ENCODE peak calls at places on chromosomes 6 and 20, in four cellular contexts. T, D, B and K are unnamed samples. For H3K79me2, the result is how much of the 10 kb centered on the place peaks cover.

GRCh38 chr6:167996424-167997199 is 859 bp upstream of the KIF25 start:
- DNase-seq in T (no peak), D (peak), B (no peak), K (peak)

GRCh38 chr20:3798908-3799248 is 2.8 kb downstream of the CDC25B start:
- DNase-seq in T (no peak), D (no peak), B (no peak), K (no peak)

GRCh38 chr6:145318952-145319351 is 416.4 kb downstream of the EPM2A start:
- DNase-seq in T (no peak), D (no peak), B (peak), K (no peak)

GRCh38 chr6:108896111-108896661 is 48.0 kb downstream of the ARMC2 start:
- DNase-seq in T (no peak), D (no peak), B (no peak), K (no peak)

GRCh38 chr6:129575378-129576118 is 134.4 kb downstream of the ARHGAP18 start:
- DNase-seq in T (no peak), D (no peak), B (peak), K (peak)

GRCh38 chr20:49496526-49497216 is 14.2 kb upstream of the KCNB1 start:
- DNase-seq in T (no peak), D (no peak), B (no peak), K (no peak)

GRCh38 chr20:44683263-44684046 is 31.7 kb upstream of the CCN5 start:
- DNase-seq in T (peak), D (peak), B (peak), K (peak)

GRCh38 chr6:119186490-119186889 is 108.0 kb upstream of the FAM184A start:
- DNase-seq in T (no peak), D (no peak), B (no peak), K (no peak)

GRCh38 chr6:125858427-125859320 is 67.9 kb downstream of the NCOA7 start:
- DNase-seq in T (no peak), D (peak), B (peak), K (peak)

GRCh38 chr20:6637160-6637579 is 130.3 kb upstream of the BMP2 start:
- DNase-seq in T (no peak), D (no peak), B (no peak), K (no peak)

GRCh38 chr6:14921170-14921569 is 324.7 kb upstream of the JARID2 start:
- DNase-seq in T (no peak), D (no peak), B (no peak), K (no peak)

GRCh38 chr6:95249176-95249575 is 328.2 kb upstream of the MANEA start:
- DNase-seq in T (no peak), D (no peak), B (no peak), K (no peak)

GRCh38 chr6:161068296-161068695 is 76.7 kb downstream of the MAP3K4 start:
- DNase-seq in T (no peak), D (no peak), B (no peak), K (peak)

GRCh38 chr6:30002871-30003270 is 58.2 kb upstream of the POLR1H start:
- DNase-seq in T (no peak), D (no peak), B (no peak), K (no peak)

GRCh38 chr6:90885611-90886056 is 298.8 kb upstream of the MAP3K7 start:
- DNase-seq in T (no peak), D (no peak), B (no peak), K (no peak)

GRCh38 chr6:43992783-43993505 is 134.3 kb downstream of the MRPL14 start:
- DNase-seq in T (no peak), D (no peak), B (no peak), K (no peak)

GRCh38 chr6:53322188-53323029 is 26.3 kb downstream of the ELOVL5 start:
- DNase-seq in T (no peak), D (no peak), B (no peak), K (no peak)

GRCh38 chr6:28982476-28983266 is 22.4 kb downstream of the ZNF311 start:
- DNase-seq in T (peak), D (no peak), B (peak), K (peak)

GRCh38 chr6:32293695-32294094 is 69.8 kb upstream of the NOTCH4 start:
- DNase-seq in T (no peak), D (no peak), B (no peak), K (no peak)

GRCh38 chr6:16669227-16669626 is 92.0 kb downstream of the ATXN1 start:
- DNase-seq in T (no peak), D (no peak), B (peak), K (no peak)

GRCh38 chr6:35178932-35179832 is 34.6 kb upstream of the SCUBE3 start:
- DNase-seq in T (peak), D (no peak), B (no peak), K (no peak)

GRCh38 chr6:113394724-113395123 is 462.4 kb upstream of the MARCKS start:
- DNase-seq in T (no peak), D (no peak), B (no peak), K (no peak)

GRCh38 chr20:42483694-42484303 is 705.9 kb downstream of the PTPRT start:
- DNase-seq in T (no peak), D (peak), B (peak), K (peak)

GRCh38 chr20:6466065-6466810 is 301.2 kb upstream of the BMP2 start:
- DNase-seq in T (no peak), D (no peak), B (peak), K (no peak)

GRCh38 chr6:49551866-49552129 is 1.3 kb downstream of the C6orf141 start:
- DNase-seq in T (no peak), D (no peak), B (no peak), K (no peak)

DNA sequence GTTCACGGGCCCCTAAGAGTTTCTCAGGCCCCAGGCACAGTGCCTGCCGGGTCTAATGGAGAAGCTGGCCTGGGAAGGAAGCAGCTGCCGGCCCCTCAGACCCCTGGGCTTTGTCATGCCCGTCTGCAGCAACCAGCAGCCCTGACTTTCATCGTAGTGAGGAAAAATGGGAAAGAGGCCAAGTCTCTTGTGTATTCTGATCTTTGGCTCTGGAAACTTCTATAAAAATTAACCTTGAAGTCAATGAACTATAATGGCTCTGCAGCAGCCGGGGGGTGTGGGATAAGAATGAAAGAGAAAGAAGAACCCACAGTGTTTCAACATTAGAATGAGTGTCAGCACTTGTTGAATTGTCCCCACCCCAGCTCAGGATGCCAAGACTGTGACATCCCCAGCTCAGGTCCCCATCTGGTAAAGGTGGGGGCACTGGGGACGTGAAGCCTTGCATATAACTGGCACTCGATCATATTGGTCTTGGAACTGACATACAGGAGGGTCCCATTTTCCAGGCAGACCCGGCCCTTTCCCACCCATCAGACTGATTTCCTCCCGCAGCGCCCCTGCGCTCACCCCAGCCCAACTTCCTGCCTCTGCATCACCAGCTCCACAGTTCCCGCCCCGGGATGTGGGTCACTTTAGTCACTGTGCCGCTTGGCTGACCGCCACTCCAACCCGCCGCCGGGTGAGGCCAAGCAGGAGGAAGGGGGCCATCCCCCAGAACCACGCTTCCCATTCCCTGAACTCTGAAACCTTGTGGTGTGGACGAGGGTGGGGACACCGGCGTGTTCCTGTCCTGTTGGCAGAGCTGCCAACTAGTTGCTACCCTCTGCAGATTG is 12.7 kb downstream of the TGM2 start:
- DNase-seq in T (peak), D (no peak), B (peak), K (peak)
- H3K79me2 ChIP-seq in T (under half), D (under half), B (under half), K (under half)

DNA sequence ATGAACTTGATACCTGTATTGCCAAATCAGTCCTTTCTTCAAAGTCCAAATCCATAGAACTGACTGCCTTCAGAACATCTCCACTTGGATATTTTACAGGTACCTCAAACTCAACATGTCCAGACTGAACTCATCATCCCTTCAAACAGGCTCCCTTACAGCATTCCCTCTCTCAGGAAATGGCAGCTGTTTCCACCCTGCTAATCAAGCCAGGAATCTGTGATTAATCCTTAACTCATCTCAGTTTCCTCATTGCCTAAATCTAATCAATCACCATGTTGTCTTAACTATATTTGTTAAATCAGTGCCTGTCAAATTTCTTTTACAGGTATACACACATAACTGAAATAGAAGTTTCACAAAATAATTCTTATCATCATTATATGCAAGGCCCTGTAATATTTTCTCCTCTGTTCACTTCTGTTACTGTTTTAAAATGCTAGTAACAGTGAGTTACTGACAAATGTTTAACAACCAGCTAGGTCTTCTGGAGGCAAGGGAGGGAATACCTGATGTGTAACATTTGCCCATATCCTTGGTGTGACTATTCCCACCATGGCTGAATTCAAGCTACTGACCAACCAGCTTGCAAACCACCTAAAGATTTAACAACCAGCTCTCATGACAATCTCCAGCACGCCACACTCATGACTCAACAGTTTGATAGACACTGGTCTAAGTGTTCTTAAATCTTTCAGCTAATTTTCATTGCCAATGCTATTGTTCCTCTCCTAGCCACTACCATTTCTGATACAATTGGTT is 124.9 kb downstream of the ADAT2 start:
- DNase-seq in T (no peak), D (no peak), B (no peak), K (no peak)
- TF ChIP-seq TCF12 in T (no peak), D (no peak), B (no peak), K (peak)

GRCh38 chr20:25325997-25326396 is 64.6 kb downstream of the ABHD12 start:
- DNase-seq in T (no peak), D (peak), B (no peak), K (no peak)

GRCh38 chr20:25323486-25324246 is 67.0 kb downstream of the ABHD12 start:
- DNase-seq in T (no peak), D (peak), B (no peak), K (no peak)

GRCh38 chr20:25325073-25325472 is 65.6 kb downstream of the ABHD12 start:
- DNase-seq in T (no peak), D (peak), B (no peak), K (no peak)

GRCh38 chr20:25321991-25322390 is 68.6 kb downstream of the ABHD12 start:
- DNase-seq in T (no peak), D (no peak), B (no peak), K (no peak)

GRCh38 chr20:25324412-25324811 is 66.2 kb downstream of the ABHD12 start:
- DNase-seq in T (no peak), D (peak), B (no peak), K (no peak)
- H3K79me2 ChIP-seq in T (under half), D (under half), B (under half), K (under half)

DNA sequence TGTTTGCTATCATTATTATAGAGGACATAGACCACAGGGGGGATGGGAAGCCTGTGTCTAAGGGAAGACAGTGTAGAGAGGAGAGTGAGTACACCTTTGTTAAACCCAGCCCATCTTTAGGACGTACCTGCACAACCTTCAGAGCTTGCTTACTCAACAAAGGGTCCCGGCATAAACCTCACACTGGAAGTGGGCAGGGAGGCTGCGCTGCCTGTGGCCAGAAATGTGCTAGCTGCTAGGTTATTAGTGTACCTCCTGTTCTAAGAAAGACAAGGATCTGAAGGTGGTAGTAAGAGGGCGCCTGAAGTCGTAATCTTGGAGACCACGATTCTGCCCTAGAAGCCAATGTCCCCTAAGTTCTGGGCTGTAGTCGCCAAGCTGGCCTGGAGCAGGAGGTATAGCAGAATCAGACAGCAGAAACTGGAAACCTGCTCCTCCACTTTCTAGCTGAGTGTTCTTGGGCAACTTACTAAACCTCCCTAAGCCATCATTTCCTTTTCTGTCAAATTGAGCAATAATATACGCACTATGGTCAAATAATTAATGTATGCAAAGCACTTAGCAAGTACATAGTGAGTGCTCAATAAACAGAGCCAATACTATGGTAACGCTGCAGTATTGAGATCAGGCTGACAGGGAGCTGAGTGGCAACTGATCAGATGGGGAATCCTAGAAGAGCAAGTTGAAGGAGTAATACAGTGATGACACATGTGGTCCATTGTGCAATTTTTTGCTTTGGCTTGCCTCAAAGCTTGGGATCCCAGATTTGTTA is 16.8 kb upstream of the AKIRIN2 start:
- DNase-seq in T (no peak), D (peak), B (no peak), K (no peak)
- TF ChIP-seq TCF12 in T (no peak), D (no peak), B (no peak), K (no peak)

DNA sequence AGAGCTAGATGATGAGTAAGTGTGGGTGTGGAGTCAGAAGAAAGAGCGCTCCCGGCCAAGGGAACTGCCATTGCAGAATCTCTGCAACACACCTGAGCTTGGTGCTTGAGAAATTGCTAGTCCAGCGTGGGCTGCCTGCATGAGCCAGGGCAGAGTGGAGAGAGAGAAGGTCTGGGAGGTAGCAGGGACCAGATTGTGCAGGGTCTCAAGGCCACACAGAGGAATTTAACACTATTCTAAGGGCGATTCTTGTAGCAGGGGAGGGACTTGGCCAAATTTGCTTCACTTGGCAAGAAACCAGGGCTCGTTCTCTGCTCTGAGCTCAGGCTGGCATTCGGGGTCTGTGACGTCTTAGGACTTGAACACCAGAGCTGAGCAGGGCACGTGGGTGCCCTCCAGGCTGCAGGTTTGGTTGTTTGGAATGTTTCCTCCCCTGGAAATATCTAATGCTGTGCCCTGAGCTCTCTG is 53.5 kb downstream of the BCAS4 start:
- DNase-seq in T (no peak), D (no peak), B (no peak), K (no peak)
- H3K79me2 ChIP-seq in T (under half), D (under half), B (under half), K (under half)

DNA sequence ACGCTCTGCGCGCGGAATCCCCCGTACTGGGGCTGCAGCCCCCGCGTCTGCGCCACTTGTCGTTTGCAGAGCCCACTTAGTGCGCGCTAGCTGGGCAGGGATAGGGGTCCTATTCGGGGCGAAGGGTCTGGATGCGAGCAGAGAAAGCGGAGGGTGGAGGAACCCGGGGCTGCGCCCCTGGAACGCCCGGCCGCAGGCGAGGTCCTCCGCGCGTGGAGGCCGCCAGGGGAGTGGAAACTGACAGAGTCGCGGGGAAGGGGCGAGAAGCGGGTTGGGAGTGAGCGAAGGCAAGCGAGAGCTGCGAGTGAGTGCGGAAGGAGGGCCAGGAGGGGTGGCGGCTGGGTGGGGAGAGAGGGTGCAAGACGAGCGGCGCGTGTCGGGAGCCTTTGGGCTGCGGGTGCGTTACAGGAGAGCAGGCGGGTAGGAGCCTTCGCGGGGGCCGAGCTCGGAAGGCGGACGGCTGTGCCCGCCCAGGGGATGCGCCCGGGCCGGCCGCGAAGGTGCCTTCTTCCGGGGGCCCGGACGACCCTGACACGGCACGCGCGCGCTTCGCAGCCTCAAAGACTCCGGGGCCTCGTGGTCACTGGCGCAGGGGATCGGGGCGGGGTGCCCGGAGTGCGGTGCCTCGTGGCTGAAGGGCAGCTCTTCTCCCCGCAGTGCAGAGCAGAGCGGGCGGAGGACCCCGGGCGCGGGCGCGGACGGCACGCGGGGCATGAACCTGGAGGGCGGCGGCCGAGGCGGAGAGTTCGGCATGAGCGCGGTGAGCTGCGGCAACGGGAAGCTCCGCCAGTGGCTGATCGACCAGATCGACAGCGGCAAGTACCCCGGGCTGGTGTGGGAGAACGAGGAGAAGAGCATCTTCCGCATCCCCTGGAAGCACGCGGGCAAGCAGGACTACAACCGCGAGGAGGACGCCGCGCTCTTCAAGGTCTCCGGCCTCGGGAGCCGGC is 1.2 kb downstream of the IRF4 start:
- DNase-seq in T (no peak), D (peak), B (no peak), K (no peak)
- TF ChIP-seq TCF12 in T (peak), D (no peak), B (no peak), K (no peak)

GRCh38 chr20:8284902-8285301 is 152.8 kb downstream of the PLCB1 start:
- DNase-seq in T (no peak), D (no peak), B (no peak), K (no peak)
- H3K79me2 ChIP-seq in T (under half), D (under half), B (under half), K (under half)

GRCh38 chr6:4270799-4271198 is 135.4 kb upstream of the ECI2 start:
- DNase-seq in T (no peak), D (no peak), B (no peak), K (no peak)
- TF ChIP-seq TCF12 in T (no peak), D (no peak), B (no peak), K (no peak)

DNA sequence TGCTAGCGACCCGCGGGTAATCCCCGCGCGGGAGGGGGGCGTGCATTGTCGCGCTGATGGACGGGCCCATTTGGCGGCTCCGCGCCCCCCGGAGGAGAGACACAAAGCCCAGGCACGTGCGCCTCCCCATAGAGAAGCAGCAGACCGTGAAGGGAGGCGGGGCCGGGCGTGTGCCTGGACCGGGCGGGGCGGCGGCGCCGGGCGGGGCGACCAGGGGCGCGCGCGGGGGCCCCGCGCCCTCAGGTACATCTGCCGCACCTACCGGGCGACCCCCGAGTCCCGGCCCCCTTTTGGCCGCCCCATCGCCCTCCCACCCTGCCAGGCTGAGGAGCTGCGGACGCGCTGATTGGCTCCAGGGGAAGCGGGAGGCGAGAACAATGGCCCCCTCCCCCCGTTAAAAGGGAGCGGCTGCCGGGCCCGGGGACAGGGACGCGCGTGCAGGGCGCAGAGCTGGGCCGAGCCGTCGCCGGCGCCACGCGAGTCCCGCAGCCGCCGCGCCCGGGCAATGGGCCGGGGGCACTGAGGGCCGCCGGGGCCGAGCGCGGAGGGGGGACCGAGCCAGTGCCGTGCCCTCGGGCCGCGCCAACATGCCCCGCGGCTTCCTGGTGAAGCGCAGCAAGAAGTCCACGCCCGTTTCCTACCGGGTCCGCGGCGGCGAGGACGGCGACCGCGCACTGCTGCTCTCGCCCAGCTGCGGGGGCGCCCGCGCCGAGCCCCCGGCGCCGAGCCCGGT is at the start of gene INSM1:
- DNase-seq in T (no peak), D (no peak), B (no peak), K (peak)
- H3K79me2 ChIP-seq in T (under half), D (under half), B (under half), K (under half)